ENCODE peak calls at places on chromosomes 3 and 15, in nine cellular contexts. Q is Peyer's patch; Z is Caco-2; F is endodermal cell; T is DND-41; D is CD4-positive, alpha-beta T cell; U is neural progenitor cell; K is suprapubic skin; R is heart left ventricle. X is an unnamed sample.

GRCh38 chr3:170324962-170325361 is 32.6 kb upstream of the SKIL start:
- DNase-seq in Q (no peak), Z (no peak), F (no peak), T (no peak), D (no peak), U (no peak), K (no peak), R (no peak), X (no peak)

GRCh38 chr15:79541176-79541575 is 109.0 kb downstream of the MINAR1 start:
- DNase-seq in Q (no peak), Z (no peak), F (no peak), T (no peak), D (no peak), U (no peak), K (no peak), R (no peak), X (no peak)

GRCh38 chr15:90201944-90202375 is 830 bp downstream of the SEMA4B start:
- DNase-seq in Q (no peak), Z (no peak), F (peak), T (no peak), D (no peak), U (peak), K (no peak), R (no peak), X (no peak)

GRCh38 chr15:45618813-45619212 is 16.0 kb upstream of the SQOR start:
- DNase-seq in Q (no peak), Z (no peak), F (no peak), T (no peak), D (no peak), U (peak), K (no peak), R (no peak), X (no peak)

GRCh38 chr3:177647876-177648275 is 450.6 kb upstream of the TBL1XR1 start:
- DNase-seq in Q (no peak), Z (no peak), F (no peak), T (peak), D (no peak), U (no peak), K (no peak), R (no peak), X (no peak)

GRCh38 chr15:29433050-29433318 is 163.4 kb upstream of the NSMCE3 start:
- DNase-seq in Q (no peak), Z (no peak), F (no peak), T (no peak), D (no peak), U (no peak), K (no peak), R (no peak), X (no peak)

GRCh38 chr3:39279745-39280517 is at the start of gene CX3CR1:
- DNase-seq in Q (no peak), Z (no peak), F (peak), T (no peak), D (no peak), U (no peak), K (no peak), R (peak), X (no peak)

GRCh38 chr15:99165956-99166689 is 61.2 kb downstream of the SYNM start:
- DNase-seq in Q (no peak), Z (no peak), F (peak), T (no peak), D (no peak), U (no peak), K (no peak), R (no peak), X (no peak)

GRCh38 chr3:158168996-158169573 is 59.2 kb downstream of the RSRC1 start:
- DNase-seq in Q (no peak), Z (no peak), F (no peak), T (no peak), D (no peak), U (no peak), K (no peak), R (no peak), X (no peak)

GRCh38 chr3:183576487-183577107 is 21.1 kb upstream of the KLHL6 start:
- DNase-seq in Q (no peak), Z (no peak), F (no peak), T (peak), D (no peak), U (peak), K (no peak), R (no peak), X (no peak)

GRCh38 chr3:123155471-123156011 is 46.2 kb upstream of the SEC22A start:
- DNase-seq in Q (no peak), Z (no peak), F (peak), T (no peak), D (no peak), U (peak), K (no peak), R (no peak), X (no peak)

GRCh38 chr3:167852216-167852615 is 116.7 kb downstream of the SERPINI1 start:
- DNase-seq in Q (no peak), Z (no peak), F (no peak), T (no peak), D (no peak), U (no peak), K (no peak), R (no peak), X (no peak)

GRCh38 chr3:156489462-156489911 is 65.4 kb downstream of the SSR3 start:
- DNase-seq in Q (no peak), Z (no peak), F (no peak), T (no peak), D (no peak), U (no peak), K (no peak), R (no peak), X (no peak)

GRCh38 chr3:151351648-151352047 is 22.3 kb upstream of the P2RY13 start:
- DNase-seq in Q (no peak), Z (no peak), F (no peak), T (no peak), D (no peak), U (no peak), K (no peak), R (no peak), X (no peak)

GRCh38 chr3:153967260-153967659 is 153.9 kb upstream of the ARHGEF26 start:
- DNase-seq in Q (no peak), Z (no peak), F (no peak), T (no peak), D (no peak), U (no peak), K (no peak), R (no peak), X (no peak)

DNA sequence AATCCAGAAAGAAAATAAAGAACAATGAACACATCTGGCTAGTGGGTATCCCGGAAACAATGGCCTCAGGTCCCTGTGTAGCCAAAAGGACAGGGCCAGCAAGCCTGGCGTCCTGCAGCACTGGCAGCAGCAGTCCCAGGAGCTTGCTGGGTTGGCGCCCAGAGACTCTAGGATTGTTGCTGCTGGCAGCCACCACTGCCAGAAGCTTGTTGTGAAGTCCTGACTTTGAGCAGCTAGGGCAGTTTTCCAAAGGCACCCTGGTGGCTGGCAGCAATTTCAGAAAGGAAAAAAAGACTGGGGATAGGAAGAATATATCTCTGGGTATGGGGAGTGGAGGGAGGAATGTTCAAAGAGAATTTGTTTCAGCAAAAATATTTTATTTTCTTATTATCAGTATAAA is 11.3 kb downstream of the SHQ1 start:
- DNase-seq in Q (no peak), Z (no peak), F (no peak), T (no peak), D (no peak), U (no peak), K (peak), R (peak), X (no peak)
- TF ChIP-seq CTCF in Q (no peak), Z (no peak), F (no peak), T (no peak), D (no peak), U (no peak), K (no peak), R (no peak), X (no peak)

GRCh38 chr3:186427627-186428026 is 65.6 kb upstream of the DGKG start:
- DNase-seq in Q (no peak), Z (no peak), F (peak), T (no peak), D (no peak), U (no peak), K (no peak), R (peak), X (no peak)

GRCh38 chr3:186421946-186422345 is 59.9 kb upstream of the DGKG start:
- DNase-seq in Q (no peak), Z (no peak), F (no peak), T (no peak), D (no peak), U (no peak), K (no peak), R (no peak), X (no peak)

DNA sequence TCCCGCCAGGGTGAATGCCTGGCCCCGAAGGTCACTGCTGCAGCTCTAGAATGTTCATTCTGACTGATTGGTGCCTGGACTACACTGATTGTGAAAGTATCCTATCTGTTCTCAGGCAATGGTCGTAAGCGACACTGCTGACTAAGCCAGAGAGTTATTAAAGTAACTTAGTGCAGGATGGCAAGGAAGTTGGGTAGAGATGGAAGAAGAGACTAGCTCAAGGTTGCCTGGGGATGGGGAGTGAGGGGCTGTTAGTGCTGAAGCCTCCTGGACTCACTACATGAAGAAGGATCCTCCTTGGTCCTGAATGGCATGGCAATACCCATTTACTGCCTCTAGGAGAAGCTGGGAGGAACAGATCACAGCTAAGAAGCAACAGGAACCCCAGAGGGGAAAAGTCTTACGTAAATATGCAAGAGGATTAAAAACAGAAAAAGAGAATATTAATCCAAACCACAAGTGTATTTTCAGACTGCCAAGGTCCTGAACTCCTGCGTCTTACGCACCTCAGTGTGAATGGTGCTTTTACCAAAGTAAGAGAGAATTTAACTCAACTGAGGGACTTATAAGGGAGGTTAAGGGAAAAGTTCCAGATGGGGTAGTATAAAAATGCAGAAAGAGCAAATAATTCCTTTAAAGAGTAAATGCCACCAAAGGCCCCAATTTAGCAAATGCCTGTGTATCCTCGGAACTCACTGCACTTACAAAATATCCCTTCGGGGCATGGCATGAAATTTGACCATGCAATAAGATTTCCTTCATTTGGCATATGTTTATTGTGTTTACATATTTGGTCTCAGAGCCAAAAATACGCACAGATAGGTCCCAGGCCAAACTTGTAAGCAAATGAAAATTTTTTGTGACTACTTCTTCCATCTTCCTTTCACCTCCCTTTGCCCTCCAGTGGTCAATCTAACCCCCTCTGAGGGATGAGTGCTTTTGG is 64.0 kb upstream of the DGKG start:
- DNase-seq in Q (no peak), Z (peak), F (peak), T (no peak), D (no peak), U (peak), K (no peak), R (no peak), X (peak)
- TF ChIP-seq CTCF in Q (no peak), Z (no peak), F (peak), T (no peak), D (no peak), U (peak), K (no peak), R (no peak), X (peak)

DNA sequence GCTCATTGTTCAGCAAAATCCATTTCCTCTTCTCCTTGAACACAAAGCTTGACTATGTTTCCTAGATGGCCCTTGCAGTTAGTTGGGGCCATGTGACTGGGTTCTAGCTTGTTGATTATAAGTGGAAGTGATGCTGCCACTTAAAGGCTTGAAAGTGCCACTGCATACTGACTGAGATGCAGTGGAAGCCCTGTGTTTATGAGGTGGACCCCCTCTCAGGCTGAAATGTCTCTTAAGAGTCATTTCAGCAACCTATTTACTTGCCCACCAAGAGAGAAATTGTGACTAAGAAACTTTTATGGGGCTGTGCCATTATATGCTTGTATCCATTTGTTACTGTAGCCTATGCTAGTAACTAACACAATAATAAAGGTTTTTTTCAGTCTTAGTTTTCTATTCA is 8.4 kb upstream of the ANP32A start:
- DNase-seq in Q (no peak), Z (peak), F (no peak), T (no peak), D (no peak), U (peak), K (no peak), R (no peak), X (no peak)
- TF ChIP-seq CTCF in Q (peak), Z (peak), F (peak), T (peak), D (peak), U (peak), K (peak), R (peak), X (peak)

DNA sequence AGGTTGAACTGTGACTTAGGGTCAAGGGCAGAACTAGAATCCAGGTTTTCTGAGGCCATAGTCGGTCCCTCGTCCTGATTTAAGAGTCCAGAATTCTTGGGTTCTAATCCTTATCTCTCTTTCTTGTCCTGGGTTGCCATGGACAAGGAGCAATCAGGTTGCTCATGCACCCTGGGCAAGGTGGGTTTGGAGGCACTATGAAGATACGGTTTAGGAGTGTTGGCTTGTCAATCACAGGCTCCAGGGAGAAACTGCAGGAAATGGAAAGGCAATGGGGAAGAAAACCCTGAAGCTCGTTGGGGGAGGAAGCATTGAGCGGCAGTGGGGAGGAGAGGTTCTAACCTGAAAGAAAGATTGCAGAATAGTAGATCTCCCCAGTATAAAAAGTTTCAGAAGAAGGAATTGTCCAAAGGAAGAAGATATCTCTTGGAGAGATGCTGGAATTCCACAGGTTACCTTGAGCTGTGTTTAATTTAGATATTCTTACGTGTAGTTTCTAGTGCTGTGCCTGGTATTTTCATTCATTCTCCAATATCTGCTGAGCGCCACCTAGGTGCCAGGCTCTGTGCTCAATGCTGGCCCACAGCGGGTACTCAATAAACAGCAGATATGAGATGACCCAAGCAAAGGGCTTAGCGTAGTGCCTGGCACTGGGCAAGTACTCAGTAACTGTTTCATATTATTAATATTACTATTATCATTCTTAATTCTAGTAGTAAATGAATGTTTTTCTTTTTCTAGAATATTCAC is 2.0 kb downstream of the ACAN start:
- DNase-seq in Q (no peak), Z (no peak), F (no peak), T (no peak), D (no peak), U (no peak), K (no peak), R (no peak), X (no peak)
- TF ChIP-seq CTCF in Q (no peak), Z (no peak), F (peak), T (no peak), D (no peak), U (no peak), K (no peak), R (no peak), X (no peak)

X was measured in AG09319.